ENCODE peak calls at places on chromosome 3, in four cellular contexts. One of them, this sample, is unnamed.
A peak's percentile ranks its signal among the peaks of the same experiment; 100 is the strongest.

GRCh38 chr3:188253800-188254452 is 100.0 kb downstream of the LPP start:
- DNase-seq in breast epithelium: no peak
- DNase-seq in anterior cingulate cortex: no peak
- DNase-seq in B cell: no peak
- DNase-seq in this sample: no peak

GRCh38 chr3:170572665-170573253 is 13.1 kb downstream of the SLC7A14 start:
- DNase-seq in B cell: no peak
- DNase-seq in breast epithelium: no peak
- DNase-seq in anterior cingulate cortex: no peak
- DNase-seq in this sample: no peak

GRCh38 chr3:198071602-198072285 is 111.7 kb downstream of the LMLN start:
- DNase-seq in anterior cingulate cortex: no peak
- DNase-seq in B cell: no peak
- DNase-seq in breast epithelium: no peak
- DNase-seq in this sample: no peak

GRCh38 chr3:108006901-108007331 is 83.9 kb downstream of the CD47 start:
- DNase-seq in breast epithelium: no peak
- DNase-seq in B cell: no peak
- DNase-seq in anterior cingulate cortex: no peak
- DNase-seq in this sample: no peak

GRCh38 chr3:13715961-13716360 is 163.9 kb downstream of the WNT7A start:
- DNase-seq in B cell: peak; percentile 2
- DNase-seq in anterior cingulate cortex: no peak
- DNase-seq in breast epithelium: no peak
- DNase-seq in this sample: no peak

GRCh38 chr3:13189639-13190375 is 116.6 kb upstream of the IQSEC1 start:
- DNase-seq in B cell: no peak
- DNase-seq in breast epithelium: no peak
- DNase-seq in anterior cingulate cortex: no peak
- DNase-seq in this sample: no peak

GRCh38 chr3:128326051-128326823 is 140.5 kb downstream of the DNAJB8 start:
- DNase-seq in B cell: no peak
- DNase-seq in anterior cingulate cortex: no peak
- DNase-seq in breast epithelium: no peak
- DNase-seq in this sample: no peak

GRCh38 chr3:73502609-73503560 is 121.9 kb downstream of the PDZRN3 start:
- DNase-seq in B cell: peak; percentile 53
- DNase-seq in breast epithelium: peak; percentile 45
- DNase-seq in anterior cingulate cortex: peak; percentile 34
- DNase-seq in this sample: peak; percentile 48

GRCh38 chr3:149813367-149814281 is 609 bp downstream of the RNF13 start:
- DNase-seq in anterior cingulate cortex: no peak
- DNase-seq in B cell: no peak
- DNase-seq in breast epithelium: peak; percentile 50
- DNase-seq in this sample: peak; percentile 60

GRCh38 chr3:73868688-73869315 is 244.1 kb upstream of the PDZRN3 start:
- DNase-seq in anterior cingulate cortex: peak; percentile 1
- DNase-seq in B cell: no peak
- DNase-seq in breast epithelium: no peak
- DNase-seq in this sample: peak; percentile 0

GRCh38 chr3:53846134-53846850 is at the start of the genes CHDH and IL17RB:
- DNase-seq in anterior cingulate cortex: no peak
- DNase-seq in breast epithelium: peak; percentile 76
- DNase-seq in B cell: peak; percentile 59
- DNase-seq in this sample: peak; percentile 73

GRCh38 chr3:14422016-14422963 is 19.9 kb downstream of the SLC6A6 start:
- DNase-seq in anterior cingulate cortex: no peak
- DNase-seq in B cell: no peak
- DNase-seq in breast epithelium: no peak
- DNase-seq in this sample: no peak

GRCh38 chr3:20097015-20097414 is 56.8 kb downstream of the KAT2B start:
- DNase-seq in breast epithelium: no peak
- DNase-seq in anterior cingulate cortex: no peak
- DNase-seq in B cell: no peak
- DNase-seq in this sample: no peak

GRCh38 chr3:56926513-56927282 is 124.9 kb upstream of the ARHGEF3 start:
- DNase-seq in anterior cingulate cortex: no peak
- DNase-seq in B cell: no peak
- DNase-seq in breast epithelium: no peak
- DNase-seq in this sample: no peak

GRCh38 chr3:121431717-121432517 is 113.9 kb downstream of the POLQ start:
- DNase-seq in anterior cingulate cortex: no peak
- DNase-seq in breast epithelium: no peak
- DNase-seq in B cell: peak; percentile 41
- DNase-seq in this sample: no peak

GRCh38 chr3:16998236-16998923 is 113.6 kb downstream of the PLCL2 start:
- DNase-seq in anterior cingulate cortex: no peak
- DNase-seq in B cell: no peak
- DNase-seq in breast epithelium: no peak
- DNase-seq in this sample: no peak

GRCh38 chr3:11850003-11850402 is 3.3 kb upstream of the TAMM41 start:
- DNase-seq in B cell: no peak
- DNase-seq in breast epithelium: no peak
- DNase-seq in anterior cingulate cortex: no peak
- DNase-seq in this sample: no peak

This sample was measured in substantia nigra.